ENCODE peak calls at places on chromosomes 12 and 14, in eight cellular contexts. A is dermis microvascular lymphatic vessel endothelial cell; L is cardiac muscle cell; B is CD4-positive, alpha-beta memory T cell; R is skeletal muscle cell; V is brain microvascular endothelial cell; T is mesothelial cell of epicardium; P is stimulated activated CD4-positive, alpha-beta T cell treated with anti-CD3 and anti-CD28 coated beads, Interleukin-4, amount 100 ng/mL, for 4 hours. O is an unnamed sample.
A peak's percentile ranks its signal among the peaks of the same experiment; 100 is the strongest.

GRCh38 chr12:25723286-25723685 is 170.2 kb upstream of the LMNTD1 start:
- DNase-seq in A (no peak), L (no peak), B (no peak), R (no peak), V (no peak), T (no peak), P (no peak), O (no peak)

GRCh38 chr14:75494898-75495297 is 27.4 kb upstream of the BATF start:
- DNase-seq in A (peak; percentile 21), L (no peak), B (no peak), R (no peak), V (no peak), T (no peak), P (no peak), O (no peak)

GRCh38 chr14:94695231-94695630 is 74.7 kb downstream of the GSC start:
- DNase-seq in A (no peak), L (no peak), B (no peak), R (no peak), V (no peak), T (no peak), P (no peak), O (no peak)

GRCh38 chr14:75279739-75280447 is 1.3 kb downstream of the FOS start:
- DNase-seq in A (no peak), L (no peak), B (peak; percentile 51), R (no peak), V (no peak), T (no peak), P (no peak), O (no peak)

GRCh38 chr14:70239802-70240201 is 51.1 kb upstream of the SLC8A3 start:
- DNase-seq in A (no peak), L (no peak), B (no peak), R (no peak), V (no peak), T (no peak), P (no peak), O (no peak)

GRCh38 chr12:50647479-50647878 is 116.4 kb upstream of the ATF1 start:
- DNase-seq in A (peak; percentile 26), L (no peak), B (no peak), R (no peak), V (no peak), T (no peak), P (no peak), O (no peak)

GRCh38 chr12:94689646-94690036 is 39.3 kb upstream of the TMCC3 start:
- DNase-seq in A (no peak), L (no peak), B (no peak), R (no peak), V (no peak), T (no peak), P (no peak), O (no peak)

GRCh38 chr12:31522607-31523006 is 68.3 kb downstream of the DENND5B start:
- DNase-seq in A (no peak), L (no peak), B (no peak), R (no peak), V (no peak), T (no peak), P (no peak), O (no peak)

GRCh38 chr14:95222870-95223398 is 65.6 kb upstream of the DICER1 start:
- DNase-seq in A (no peak), L (no peak), B (no peak), R (peak; percentile 79), V (peak; percentile 74), T (no peak), P (no peak), O (no peak)

GRCh38 chr14:30053103-30053502 is 125.5 kb upstream of the PRKD1 start:
- DNase-seq in A (no peak), L (no peak), B (no peak), R (no peak), V (no peak), T (no peak), P (no peak), O (no peak)

GRCh38 chr14:50932592-50933500 is 11.4 kb downstream of the PYGL start:
- DNase-seq in A (no peak), L (no peak), B (no peak), R (no peak), V (no peak), T (no peak), P (no peak), O (no peak)

GRCh38 chr12:11920231-11920630 is 150.5 kb upstream of the BCL2L14 start:
- DNase-seq in A (no peak), L (no peak), B (no peak), R (no peak), V (no peak), T (no peak), P (no peak), O (no peak)

GRCh38 chr12:10362828-10363664 is 26.8 kb downstream of the KLRK1 start:
- DNase-seq in A (no peak), L (no peak), B (no peak), R (no peak), V (no peak), T (no peak), P (no peak), O (no peak)

GRCh38 chr14:21220874-21221477 is 48.3 kb downstream of the HNRNPC start:
- DNase-seq in A (peak; percentile 32), L (no peak), B (no peak), R (no peak), V (no peak), T (no peak), P (no peak), O (no peak)

GRCh38 chr12:101468948-101469347 is 6.2 kb upstream of the SPIC start:
- DNase-seq in A (no peak), L (no peak), B (no peak), R (no peak), V (no peak), T (no peak), P (no peak), O (no peak)

GRCh38 chr14:61644834-61645233 is 50.5 kb upstream of the HIF1A start:
- DNase-seq in A (no peak), L (peak; percentile 28), B (no peak), R (no peak), V (no peak), T (no peak), P (no peak), O (no peak)

GRCh38 chr14:69643430-69644200 is 32.2 kb downstream of the SUSD6 start:
- DNase-seq in A (peak; percentile 97), L (no peak), B (peak; percentile 83), R (no peak), V (peak; percentile 53), T (no peak), P (peak; percentile 63), O (no peak)

GRCh38 chr12:16359512-16360491 is 12.4 kb downstream of the MGST1 start:
- DNase-seq in A (peak; percentile 61), L (peak; percentile 65), B (no peak), R (no peak), V (peak; percentile 34), T (peak; percentile 55), P (no peak), O (no peak)

GRCh38 chr12:107791465-107792089 is 17.1 kb downstream of the ASCL4 start:
- DNase-seq in A (no peak), L (no peak), B (no peak), R (no peak), V (no peak), T (no peak), P (no peak), O (no peak)

GRCh38 chr12:47813491-47814196 is 6.1 kb downstream of the HDAC7 start:
- DNase-seq in A (peak; percentile 54), L (peak; percentile 33), B (no peak), R (no peak), V (no peak), T (no peak), P (no peak), O (no peak)

GRCh38 chr12:21607701-21608100 is 3.1 kb upstream of the GYS2 start:
- DNase-seq in A (peak; percentile 35), L (peak; percentile 10), B (no peak), R (no peak), V (no peak), T (no peak), P (no peak), O (no peak)

GRCh38 chr12:127108360-127109215 is 1158.4 kb upstream of the TMEM132C start:
- DNase-seq in A (no peak), L (peak; percentile 69), B (peak; percentile 41), R (peak; percentile 31), V (peak; percentile 76), T (peak; percentile 62), P (peak; percentile 30), O (no peak)

GRCh38 chr12:8734873-8735381 is 37.1 kb downstream of the RIMKLB start:
- DNase-seq in A (no peak), L (no peak), B (no peak), R (no peak), V (no peak), T (no peak), P (no peak), O (no peak)

GRCh38 chr12:91772411-91772810 is 373.2 kb downstream of the BTG1 start:
- DNase-seq in A (no peak), L (no peak), B (no peak), R (no peak), V (no peak), T (no peak), P (no peak), O (no peak)

GRCh38 chr12:9103050-9103854 is 12.5 kb downstream of the A2M start:
- DNase-seq in A (no peak), L (no peak), B (no peak), R (no peak), V (no peak), T (no peak), P (no peak), O (no peak)

GRCh38 chr12:64747681-64748080 is 11.5 kb downstream of the GNS start:
- DNase-seq in A (peak; percentile 87), L (no peak), B (no peak), R (no peak), V (no peak), T (no peak), P (no peak), O (no peak)

GRCh38 chr14:92517761-92518160 is 4.2 kb downstream of the RIN3 start:
- DNase-seq in A (no peak), L (no peak), B (no peak), R (no peak), V (no peak), T (no peak), P (no peak), O (no peak)

GRCh38 chr12:64390275-64390851 is at the start of gene C12orf56:
- DNase-seq in A (peak; percentile 19), L (peak; percentile 34), B (no peak), R (no peak), V (no peak), T (no peak), P (peak; percentile 19), O (no peak)

GRCh38 chr12:108700833-108701450 is 30.4 kb downstream of the CORO1C start:
- DNase-seq in A (peak; percentile 55), L (no peak), B (no peak), R (no peak), V (no peak), T (no peak), P (no peak), O (no peak)

GRCh38 chr14:105774001-105774400 is 247.6 kb downstream of the TMEM121 start:
- DNase-seq in A (no peak), L (no peak), B (no peak), R (no peak), V (no peak), T (no peak), P (no peak), O (no peak)

GRCh38 chr12:105920161-105920684 is 218.5 kb downstream of the NUAK1 start:
- DNase-seq in A (no peak), L (peak; percentile 18), B (no peak), R (peak; percentile 53), V (no peak), T (peak; percentile 54), P (no peak), O (no peak)

GRCh38 chr12:911191-911826 is 38.2 kb downstream of the RAD52 start:
- DNase-seq in A (peak; percentile 60), L (no peak), B (no peak), R (no peak), V (no peak), T (no peak), P (no peak), O (no peak)

GRCh38 chr12:84348582-84348981 is 564.0 kb downstream of the SLC6A15 start:
- DNase-seq in A (no peak), L (no peak), B (no peak), R (no peak), V (no peak), T (no peak), P (no peak), O (no peak)